ENCODE peak calls at places on chromosomes 1 and 21, in four cellular contexts. T is SW480, P is fibroblast of pulmonary artery, N is GM10248. K is an unnamed sample.

GRCh38 chr1:224784606-224785328 is 144.7 kb upstream of the DNAH14 start:
- DNase-seq in N (no peak), P (peak; percentile 10), T (no peak), K (no peak)

GRCh38 chr1:207745839-207746767 is 5.8 kb upstream of the CD46 start:
- DNase-seq in N (no peak), T (peak; percentile 31), P (no peak), K (no peak)

GRCh38 chr1:41479000-41479807 is 5.3 kb downstream of the EDN2 start:
- DNase-seq in T (no peak), N (no peak), P (peak; percentile 85), K (no peak)

GRCh38 chr1:162251102-162251501 is 125.6 kb downstream of the SPATA46 start:
- DNase-seq in P (no peak), T (no peak), N (no peak), K (no peak)

GRCh38 chr1:204990721-204991341 is 52.2 kb upstream of the CNTN2 start:
- DNase-seq in N (no peak), P (no peak), T (no peak), K (no peak)

GRCh38 chr21:44840771-44841170 is 22.9 kb upstream of the SUMO3 start:
- DNase-seq in T (no peak), P (no peak), N (no peak), K (no peak)

GRCh38 chr1:242187171-242187570 is 188.3 kb upstream of the MAP1LC3C start:
- DNase-seq in T (no peak), P (no peak), N (no peak), K (no peak)

GRCh38 chr1:210288106-210288505 is 40.6 kb upstream of the HHAT start:
- DNase-seq in N (no peak), P (no peak), T (no peak), K (no peak)

GRCh38 chr1:118250232-118250631 is 65.2 kb upstream of the SPAG17 start:
- DNase-seq in T (no peak), P (peak; percentile 21), N (no peak), K (no peak)

GRCh38 chr1:66271216-66271903 is 262.6 kb upstream of the SGIP1 start:
- DNase-seq in T (peak; percentile 55), N (no peak), P (peak; percentile 100), K (peak; percentile 59)

GRCh38 chr1:221097479-221098281 is 218.4 kb downstream of the HLX start:
- DNase-seq in T (peak; percentile 25), P (peak; percentile 90), N (no peak), K (no peak)

GRCh38 chr1:34670982-34671381 is 83.9 kb upstream of the GJB5 start:
- DNase-seq in T (no peak), N (no peak), P (no peak), K (no peak)

GRCh38 chr1:90719321-90720136 is 2.4 kb upstream of the BARHL2 start:
- DNase-seq in T (no peak), N (no peak), P (no peak), K (no peak)

GRCh38 chr21:33441489-33442477 is 38.0 kb downstream of the TMEM50B start:
- DNase-seq in P (peak; percentile 91), T (peak; percentile 76), N (peak; percentile 73), K (no peak)

GRCh38 chr21:33974513-33975468 is 59.2 kb upstream of the ATP5PO start:
- DNase-seq in T (peak; percentile 38), N (no peak), P (no peak), K (no peak)

GRCh38 chr1:53517821-53518352 is 58.7 kb downstream of the DMRTB1 start:
- DNase-seq in N (no peak), P (no peak), T (no peak), K (no peak)

GRCh38 chr1:147824776-147825175 is 64.4 kb upstream of the GJA5 start:
- DNase-seq in T (no peak), P (no peak), N (no peak), K (no peak)

GRCh38 chr1:109879881-109880525 is 30.6 kb upstream of the CSF1 start:
- DNase-seq in N (no peak), P (no peak), T (no peak), K (no peak)

GRCh38 chr1:91683598-91683951 is 182.9 kb downstream of the CDC7 start:
- DNase-seq in N (no peak), P (no peak), T (no peak), K (no peak)

GRCh38 chr1:155657463-155657862 is 31.1 kb downstream of the YY1AP1 start:
- DNase-seq in P (no peak), T (no peak), N (no peak), K (no peak)

GRCh38 chr1:112307930-112308329 is 88.1 kb upstream of the CTTNBP2NL start:
- DNase-seq in P (no peak), N (no peak), T (no peak), K (no peak)

GRCh38 chr1:226871636-226872327 is 1.4 kb downstream of the PSEN2 start:
- DNase-seq in N (no peak), T (no peak), P (no peak), K (no peak)

K was measured in stimulated activated naive CD4-positive, alpha-beta T cell.